ENCODE peak calls at places on chromosomes 16 and 17, in five cellular contexts. J is right atrium auricular region, K is prostate gland, R is progenitor cell of endocrine pancreas, H is HL-60. T is an unnamed sample.
A peak's percentile ranks its signal among the peaks of the same experiment; 100 is the strongest.

GRCh38 chr16:4110680-4111079 is 5.6 kb downstream of the ADCY9 start:
- DNase-seq in J (no peak), K (no peak), R (no peak), H (no peak), T (no peak)

GRCh38 chr17:2916362-2916928 is 120.2 kb downstream of the RAP1GAP2 start:
- DNase-seq in J (peak; percentile 62), K (no peak), R (no peak), H (no peak), T (no peak)

GRCh38 chr16:47358816-47359215 is 102.0 kb downstream of the ITFG1 start:
- DNase-seq in J (no peak), K (no peak), R (no peak), H (no peak), T (no peak)

GRCh38 chr16:84091460-84091859 is 25.3 kb downstream of the MBTPS1 start:
- DNase-seq in J (no peak), K (no peak), R (no peak), H (no peak), T (no peak)

GRCh38 chr17:29005936-29006438 is at the start of gene SEZ6:
- DNase-seq in J (peak; percentile 59), K (peak; percentile 47), R (peak; percentile 91), H (peak; percentile 28), T (peak; percentile 93)

GRCh38 chr17:80566054-80566400 is 21.4 kb downstream of the RPTOR start:
- DNase-seq in J (no peak), K (no peak), R (no peak), H (no peak), T (no peak)

GRCh38 chr17:4090898-4091297 is 51.9 kb downstream of the ZZEF1 start:
- DNase-seq in J (no peak), K (no peak), R (no peak), H (no peak), T (no peak)

GRCh38 chr16:10036951-10037350 is 145.3 kb downstream of the GRIN2A start:
- DNase-seq in J (no peak), K (no peak), R (no peak), H (no peak), T (no peak)

GRCh38 chr17:29930399-29931010 is 477 bp upstream of the SSH2 start:
- DNase-seq in J (no peak), K (peak; percentile 4), R (no peak), H (no peak), T (no peak)

GRCh38 chr17:35080536-35080935 is 17.0 kb upstream of the RFFL start:
- DNase-seq in J (no peak), K (no peak), R (no peak), H (no peak), T (no peak)

GRCh38 chr16:49874613-49875237 is 18.8 kb upstream of the ZNF423 start:
- DNase-seq in J (no peak), K (no peak), R (no peak), H (no peak), T (no peak)

GRCh38 chr16:27356794-27357193 is 43.0 kb downstream of the IL4R start:
- DNase-seq in J (no peak), K (no peak), R (no peak), H (no peak), T (no peak)

GRCh38 chr17:10638151-10638550 is 19.0 kb downstream of the MYH3 start:
- DNase-seq in J (no peak), K (no peak), R (no peak), H (no peak), T (no peak)

GRCh38 chr17:10631048-10631700 is 25.9 kb downstream of the MYH3 start:
- DNase-seq in J (no peak), K (no peak), R (peak; percentile 30), H (no peak), T (no peak)

GRCh38 chr17:10631701-10632100 is 25.4 kb downstream of the MYH3 start:
- DNase-seq in J (no peak), K (no peak), R (no peak), H (no peak), T (no peak)

GRCh38 chr17:10633738-10634379 is 23.2 kb downstream of the MYH3 start:
- DNase-seq in J (no peak), K (no peak), R (no peak), H (no peak), T (no peak)

GRCh38 chr17:10635290-10635689 is 21.8 kb downstream of the MYH3 start:
- DNase-seq in J (no peak), K (no peak), R (no peak), H (no peak), T (no peak)
- TF ChIP-seq CTCF in J (no peak), K (no peak), R (no peak), H (no peak), T (no peak)

GRCh38 chr16:82439678-82440293 is 187.0 kb upstream of the CDH13 start:
- DNase-seq in J (no peak), K (no peak), R (no peak), H (no peak), T (peak; percentile 36)
- TF ChIP-seq CTCF in J (no peak), K (no peak), R (peak; percentile 51), H (peak; percentile 32), T (peak; percentile 41)

DNA sequence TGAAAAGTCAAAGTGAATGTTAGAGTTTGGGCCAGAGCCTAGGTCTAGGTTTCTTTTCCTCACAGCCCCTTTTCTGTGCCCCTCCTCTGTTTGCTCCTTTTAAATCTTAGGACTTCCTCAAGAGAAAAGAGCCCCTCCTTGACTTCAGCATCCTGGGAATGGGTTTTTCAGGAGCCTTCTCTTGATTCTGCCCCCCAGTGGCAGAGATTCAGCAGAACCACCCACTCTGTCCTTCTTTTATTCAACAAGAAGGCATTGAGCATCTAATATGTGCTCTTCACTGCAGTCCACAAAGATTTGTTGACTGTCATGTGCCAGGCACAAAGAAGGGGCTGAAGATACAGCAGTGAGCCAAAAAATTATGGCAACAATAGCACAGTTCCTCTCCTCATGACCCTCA is 270.8 kb upstream of the CDH5 start:
- DNase-seq in J (no peak), K (no peak), R (no peak), H (no peak), T (no peak)
- TF ChIP-seq CTCF in J (no peak), K (no peak), R (no peak), H (no peak), T (no peak)

GRCh38 chr16:68287276-68288251 is 23.2 kb downstream of the SLC7A6OS start:
- DNase-seq in J (peak; percentile 79), K (no peak), R (no peak), H (no peak), T (no peak)
- TF ChIP-seq CTCF in J (no peak), K (no peak), R (no peak), H (no peak), T (no peak)

GRCh38 chr16:23745263-23745662 is 9.6 kb upstream of the CHP2 start:
- DNase-seq in J (no peak), K (no peak), R (no peak), H (no peak), T (no peak)
- TF ChIP-seq CTCF in J (no peak), K (no peak), R (no peak), H (no peak), T (no peak)

GRCh38 chr17:54891176-54891821 is 9.4 kb upstream of the TOM1L1 start:
- DNase-seq in J (no peak), K (peak; percentile 19), R (peak; percentile 13), H (peak; percentile 5), T (no peak)
- TF ChIP-seq CTCF in J (no peak), K (peak; percentile 45), R (peak; percentile 74), H (no peak), T (peak; percentile 63)

DNA sequence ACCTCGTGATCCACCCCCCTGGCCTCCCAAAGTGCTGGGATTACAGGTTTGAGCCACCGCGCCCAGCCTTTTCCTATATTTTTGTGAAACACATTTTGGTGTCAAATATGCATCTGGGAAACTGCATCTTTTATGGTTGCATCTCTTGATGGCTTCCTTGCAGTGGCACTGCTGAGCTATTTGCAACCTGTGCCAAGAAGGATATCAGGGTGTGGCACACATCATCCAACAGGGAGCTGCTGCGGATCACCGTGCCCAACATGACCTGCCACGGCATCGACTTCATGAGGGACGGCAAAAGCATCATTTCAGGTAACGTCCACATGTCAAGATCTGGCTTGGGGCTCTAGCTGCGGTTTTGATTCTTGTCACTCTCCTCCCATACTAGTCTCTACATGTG is 16.8 kb upstream of the USP43 start:
- DNase-seq in J (no peak), K (no peak), R (no peak), H (no peak), T (no peak)
- TF ChIP-seq CTCF in J (no peak), K (no peak), R (no peak), H (no peak), T (no peak)

DNA sequence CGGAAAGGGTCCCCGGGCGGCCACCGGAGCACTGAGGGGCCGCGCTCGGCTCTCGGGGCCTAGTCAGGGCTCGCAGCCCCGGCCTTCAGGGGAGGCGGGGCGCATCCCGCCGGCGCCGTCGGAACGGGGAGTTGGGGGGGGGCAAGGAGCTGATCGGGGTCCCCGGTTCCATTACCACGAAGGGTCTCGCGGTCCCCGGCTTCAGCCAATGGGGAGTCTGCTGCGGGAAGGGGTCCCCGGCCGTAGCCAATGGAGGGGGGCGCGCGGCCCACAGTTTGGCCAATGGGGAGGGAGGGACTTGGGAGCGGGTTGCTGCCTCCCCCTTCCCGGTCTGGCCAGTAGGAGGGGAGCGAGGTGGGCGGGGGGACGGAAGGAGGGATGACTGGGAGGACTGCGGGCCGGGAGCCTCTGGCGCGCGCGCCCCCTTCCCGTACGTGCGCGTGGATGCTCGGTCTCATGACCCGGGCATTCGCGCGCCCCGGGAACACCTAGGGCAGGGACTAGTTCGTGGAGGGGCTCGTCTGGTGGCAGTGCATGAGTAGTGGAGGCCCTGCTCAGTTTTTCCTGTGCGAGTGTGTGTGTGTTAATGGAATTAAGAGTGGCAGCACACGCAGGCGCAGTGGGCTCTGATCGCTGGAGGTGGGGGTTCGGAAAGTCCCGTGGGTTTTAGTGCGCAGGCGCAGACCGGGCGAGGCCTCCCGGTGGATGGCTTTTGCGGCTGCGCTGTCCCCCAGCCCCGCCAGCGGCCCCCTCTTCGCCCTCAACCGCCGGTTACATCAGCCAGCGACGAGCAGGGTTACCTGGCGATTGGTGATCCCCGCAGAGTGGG is 1.1 kb downstream of the ATXN2L start:
- DNase-seq in J (peak; percentile 96), K (peak; percentile 95), R (peak; percentile 95), H (peak; percentile 96), T (peak; percentile 98)
- TF ChIP-seq CTCF in J (no peak), K (peak; percentile 68), R (no peak), H (no peak), T (peak; percentile 30)

DNA sequence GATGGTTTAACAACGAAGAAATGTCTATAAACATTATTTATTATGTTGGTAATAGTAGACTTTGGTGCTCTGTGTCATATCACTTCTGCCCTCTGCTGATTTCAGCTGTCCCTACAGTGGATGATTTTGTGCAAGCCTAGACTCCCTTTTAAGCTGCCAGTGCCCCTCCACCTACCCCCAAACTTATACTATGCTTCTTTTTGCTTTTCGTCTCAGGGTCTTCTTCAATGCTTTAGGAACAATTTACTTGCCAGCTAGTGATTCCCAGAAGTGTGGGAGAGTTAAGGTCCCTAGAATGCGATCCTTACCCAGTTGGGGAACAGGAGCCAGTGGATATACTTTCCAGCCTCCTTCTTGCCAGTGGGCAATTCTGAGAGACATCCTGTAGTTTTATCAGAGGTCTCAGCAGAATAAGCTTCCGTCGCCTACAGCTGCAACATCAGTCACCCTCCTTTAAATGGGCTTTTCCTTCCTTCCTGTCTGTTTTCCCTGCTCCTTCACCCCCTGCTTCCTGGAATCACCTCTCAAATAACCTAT is 4.1 kb downstream of the ICAM2 start:
- DNase-seq in J (no peak), K (no peak), R (no peak), H (no peak), T (no peak)
- TF ChIP-seq CTCF in J (no peak), K (no peak), R (no peak), H (no peak), T (peak; percentile 23)

T was measured in osteocyte.